ENCODE peak calls at places on chromosomes 13 and 19, in four cellular contexts. One of them, this sample, is unnamed.

GRCh38 chr19:42412223-42412622 is 15.0 kb downstream of the LIPE start:
- DNase-seq in HCT116: no peak
- DNase-seq in K562: no peak
- DNase-seq in HepG2: no peak
- DNase-seq in this sample: no peak

GRCh38 chr19:33740811-33741396 is 55.8 kb upstream of the KCTD15 start:
- DNase-seq in HCT116: no peak
- DNase-seq in K562: peak
- DNase-seq in HepG2: peak
- DNase-seq in this sample: no peak

GRCh38 chr13:28297341-28297740 is 159.0 kb downstream of the PAN3 start:
- DNase-seq in HCT116: no peak
- DNase-seq in K562: no peak
- DNase-seq in HepG2: no peak
- DNase-seq in this sample: no peak

GRCh38 chr19:19531951-19532805 is 3.5 kb downstream of the YJEFN3 start:
- DNase-seq in HCT116: no peak
- DNase-seq in K562: peak
- DNase-seq in HepG2: peak
- DNase-seq in this sample: no peak

GRCh38 chr19:10718205-10719196 is 622 bp downstream of the DNM2 start:
- DNase-seq in HCT116: no peak
- DNase-seq in K562: peak
- DNase-seq in HepG2: no peak
- DNase-seq in this sample: no peak

GRCh38 chr13:104657196-104657595 is 1591.0 kb upstream of the SLC10A2 start:
- DNase-seq in HCT116: no peak
- DNase-seq in K562: no peak
- DNase-seq in HepG2: no peak
- DNase-seq in this sample: no peak

GRCh38 chr13:43307921-43308433 is 284.6 kb downstream of the DNAJC15 start:
- DNase-seq in HCT116: no peak
- DNase-seq in K562: no peak
- DNase-seq in HepG2: peak
- DNase-seq in this sample: no peak

GRCh38 chr13:102128216-102128800 is 273.5 kb downstream of the FGF14 start:
- DNase-seq in HCT116: no peak
- DNase-seq in K562: no peak
- DNase-seq in HepG2: no peak
- DNase-seq in this sample: no peak

GRCh38 chr13:40438999-40439797 is 227.2 kb downstream of the FOXO1 start:
- DNase-seq in HCT116: no peak
- DNase-seq in K562: no peak
- DNase-seq in HepG2: no peak
- DNase-seq in this sample: no peak

GRCh38 chr19:5694167-5694951 is 4.3 kb downstream of the RPL36 start:
- DNase-seq in HCT116: no peak
- DNase-seq in K562: no peak
- DNase-seq in HepG2: no peak
- DNase-seq in this sample: no peak

GRCh38 chr19:5693195-5694166 is 3.4 kb downstream of the RPL36 start:
- DNase-seq in HCT116: no peak
- DNase-seq in K562: no peak
- DNase-seq in HepG2: no peak
- DNase-seq in this sample: no peak

GRCh38 chr19:5691205-5691929 is 1.3 kb downstream of the RPL36 start:
- DNase-seq in HCT116: no peak
- DNase-seq in K562: peak
- DNase-seq in HepG2: no peak
- DNase-seq in this sample: no peak

GRCh38 chr19:5691930-5692784 is 2.1 kb downstream of the RPL36 start:
- DNase-seq in HCT116: no peak
- DNase-seq in K562: peak
- DNase-seq in HepG2: no peak
- DNase-seq in this sample: no peak

DNA sequence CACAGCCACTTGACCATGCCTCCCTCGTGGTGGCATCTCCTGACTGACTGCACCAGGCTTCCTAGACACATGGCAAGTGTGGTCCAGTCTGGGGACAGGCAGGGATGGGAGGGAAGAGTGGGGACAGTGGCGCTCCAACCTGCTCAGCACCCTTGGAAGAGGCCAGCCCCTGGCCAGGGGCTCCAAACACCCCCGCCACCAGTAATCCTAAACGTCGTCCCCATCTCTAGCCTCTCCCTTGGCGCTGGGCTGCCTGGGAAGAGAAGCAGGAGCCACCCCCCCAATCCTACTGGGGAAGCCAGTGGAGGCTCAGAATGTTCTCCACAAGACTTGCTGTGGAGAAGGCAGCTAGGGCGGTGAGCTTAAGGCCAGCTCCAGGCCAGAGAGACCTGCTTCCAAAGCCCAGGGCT is 2.7 kb downstream of the RPL36 start:
- DNase-seq in HCT116: no peak
- DNase-seq in K562: no peak
- DNase-seq in HepG2: no peak
- DNase-seq in this sample: no peak
- H3K4me3 ChIP-seq in HCT116: no peak
- H3K4me3 ChIP-seq in K562: peak
- H3K4me3 ChIP-seq in HepG2: no peak
- H3K4me3 ChIP-seq in this sample: no peak

GRCh38 chr13:37136187-37136586 is 30.7 kb upstream of the CSNK1A1L start:
- DNase-seq in HCT116: no peak
- DNase-seq in K562: no peak
- DNase-seq in HepG2: no peak
- DNase-seq in this sample: no peak

GRCh38 chr13:37134411-37135041 is 29.1 kb upstream of the CSNK1A1L start:
- DNase-seq in HCT116: no peak
- DNase-seq in K562: no peak
- DNase-seq in HepG2: no peak
- DNase-seq in this sample: no peak

GRCh38 chr13:37138169-37138568 is 32.7 kb upstream of the CSNK1A1L start:
- DNase-seq in HCT116: peak
- DNase-seq in K562: peak
- DNase-seq in HepG2: peak
- DNase-seq in this sample: no peak

GRCh38 chr13:37138917-37139316 is 33.5 kb upstream of the CSNK1A1L start:
- DNase-seq in HCT116: no peak
- DNase-seq in K562: no peak
- DNase-seq in HepG2: no peak
- DNase-seq in this sample: no peak

GRCh38 chr13:37136633-37137032 is 31.2 kb upstream of the CSNK1A1L start:
- DNase-seq in HCT116: no peak
- DNase-seq in K562: no peak
- DNase-seq in HepG2: no peak
- DNase-seq in this sample: no peak
- H3K27ac ChIP-seq in HCT116: no peak
- H3K27ac ChIP-seq in K562: no peak
- H3K27ac ChIP-seq in HepG2: no peak
- H3K27ac ChIP-seq in this sample: no peak

GRCh38 chr19:5778402-5778801 is 6.1 kb downstream of the PRR22 start:
- DNase-seq in HCT116: no peak
- DNase-seq in K562: no peak
- DNase-seq in HepG2: no peak
- DNase-seq in this sample: no peak
- TF ChIP-seq TCF7L2 in HCT116: no peak
- TF ChIP-seq TCF7L2 in K562: no peak
- TF ChIP-seq TCF7L2 in HepG2: no peak
- TF ChIP-seq TCF7L2 in this sample: no peak

GRCh38 chr13:76820759-76821158 is 65.4 kb downstream of the KCTD12 start:
- DNase-seq in HCT116: no peak
- DNase-seq in K562: no peak
- DNase-seq in HepG2: no peak
- DNase-seq in this sample: no peak
- H3K4me3 ChIP-seq in HCT116: no peak
- H3K4me3 ChIP-seq in K562: no peak
- H3K4me3 ChIP-seq in HepG2: no peak
- H3K4me3 ChIP-seq in this sample: no peak

DNA sequence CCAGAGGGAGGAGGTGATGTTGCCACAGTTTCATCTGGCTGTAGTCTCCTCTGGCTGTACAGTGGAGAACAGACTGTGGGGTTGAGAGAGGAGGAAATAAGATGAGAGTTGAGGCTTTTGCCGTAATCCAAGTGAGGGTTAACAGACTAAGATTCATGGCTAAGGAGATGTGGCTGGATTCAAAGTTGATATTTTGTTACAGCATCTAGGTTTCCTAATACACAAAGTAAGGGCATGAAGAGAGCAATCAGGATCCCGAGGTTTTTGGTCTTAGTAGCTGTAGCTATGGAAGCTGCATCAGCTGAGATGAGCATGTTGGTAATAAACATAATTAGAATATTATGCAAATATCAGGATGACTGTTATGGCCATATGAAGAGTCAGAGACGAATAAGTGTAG is 1.4 kb downstream of the ZNF776 start:
- DNase-seq in HCT116: no peak
- DNase-seq in K562: no peak
- DNase-seq in HepG2: no peak
- DNase-seq in this sample: no peak
- H3K27ac ChIP-seq in HCT116: no peak
- H3K27ac ChIP-seq in K562: no peak
- H3K27ac ChIP-seq in HepG2: no peak
- H3K27ac ChIP-seq in this sample: no peak

DNA sequence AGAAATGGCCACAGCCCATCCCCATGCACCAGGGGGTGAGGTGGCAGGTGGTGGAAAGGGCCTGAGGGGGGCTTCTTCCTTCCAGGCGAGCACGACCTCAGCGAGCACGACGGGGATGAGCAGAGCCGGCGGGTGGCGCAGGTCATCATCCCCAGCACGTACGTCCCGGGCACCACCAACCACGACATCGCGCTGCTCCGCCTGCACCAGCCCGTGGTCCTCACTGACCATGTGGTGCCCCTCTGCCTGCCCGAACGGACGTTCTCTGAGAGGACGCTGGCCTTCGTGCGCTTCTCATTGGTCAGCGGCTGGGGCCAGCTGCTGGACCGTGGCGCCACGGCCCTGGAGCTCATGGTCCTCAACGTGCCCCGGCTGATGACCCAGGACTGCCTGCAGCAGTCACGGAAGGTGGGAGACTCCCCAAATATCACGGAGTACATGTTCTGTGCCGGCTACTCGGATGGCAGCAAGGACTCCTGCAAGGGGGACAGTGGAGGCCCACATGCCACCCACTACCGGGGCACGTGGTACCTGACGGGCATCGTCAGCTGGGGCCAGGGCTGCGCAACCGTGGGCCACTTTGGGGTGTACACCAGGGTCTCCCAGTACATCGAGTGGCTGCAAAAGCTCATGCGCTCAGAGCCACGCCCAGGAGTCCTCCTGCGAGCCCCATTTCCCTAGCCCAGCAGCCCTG is 4.1 kb upstream of the F10 start:
- DNase-seq in HCT116: no peak
- DNase-seq in K562: no peak
- DNase-seq in HepG2: no peak
- DNase-seq in this sample: no peak
- TF ChIP-seq TCF7L2 in HCT116: no peak
- TF ChIP-seq TCF7L2 in K562: no peak
- TF ChIP-seq TCF7L2 in HepG2: no peak
- TF ChIP-seq TCF7L2 in this sample: no peak

This sample was measured in Panc1.